ENCODE peak calls at places on chromosomes 5 and 9, in five cellular contexts. One of them, this sample, is unnamed.

GRCh38 chr5:115170128-115170923 is 618 bp upstream of the TRIM36 start:
- DNase-seq in left ventricle myocardium inferior: no peak
- DNase-seq in transverse colon: no peak
- DNase-seq in uterus: no peak
- DNase-seq in hepatocyte: no peak
- DNase-seq in this sample: peak; percentile 63

GRCh38 chr9:86126998-86127972 is 27.9 kb upstream of the GOLM1 start:
- DNase-seq in left ventricle myocardium inferior: peak; percentile 16
- DNase-seq in hepatocyte: peak; percentile 93
- DNase-seq in transverse colon: peak; percentile 80
- DNase-seq in uterus: no peak
- DNase-seq in this sample: peak; percentile 78

GRCh38 chr9:89481161-89481915 is 16.6 kb downstream of the SEMA4D start:
- DNase-seq in uterus: no peak
- DNase-seq in transverse colon: peak; percentile 18
- DNase-seq in hepatocyte: no peak
- DNase-seq in left ventricle myocardium inferior: no peak
- DNase-seq in this sample: no peak

GRCh38 chr5:173016069-173016455 is 32.5 kb downstream of the ATP6V0E1 start:
- DNase-seq in uterus: no peak
- DNase-seq in transverse colon: no peak
- DNase-seq in left ventricle myocardium inferior: no peak
- DNase-seq in hepatocyte: no peak
- DNase-seq in this sample: no peak

GRCh38 chr5:5374034-5374715 is 48.3 kb upstream of the ICE1 start:
- DNase-seq in left ventricle myocardium inferior: no peak
- DNase-seq in uterus: no peak
- DNase-seq in hepatocyte: no peak
- DNase-seq in transverse colon: no peak
- DNase-seq in this sample: no peak

GRCh38 chr9:121989010-121989409 is 104.1 kb downstream of the TTLL11 start:
- DNase-seq in transverse colon: no peak
- DNase-seq in hepatocyte: peak; percentile 64
- DNase-seq in left ventricle myocardium inferior: no peak
- DNase-seq in uterus: no peak
- DNase-seq in this sample: no peak

GRCh38 chr5:139885172-139885856 is 89.7 kb downstream of the PSD2 start:
- DNase-seq in hepatocyte: no peak
- DNase-seq in left ventricle myocardium inferior: no peak
- DNase-seq in transverse colon: no peak
- DNase-seq in uterus: no peak
- DNase-seq in this sample: no peak

GRCh38 chr5:74408150-74409043 is 232.1 kb downstream of the ENC1 start:
- DNase-seq in transverse colon: no peak
- DNase-seq in left ventricle myocardium inferior: no peak
- DNase-seq in hepatocyte: peak; percentile 25
- DNase-seq in uterus: no peak
- DNase-seq in this sample: no peak

GRCh38 chr9:133114451-133114885 is 6.6 kb downstream of the RALGDS start:
- DNase-seq in hepatocyte: no peak
- DNase-seq in left ventricle myocardium inferior: peak; percentile 63
- DNase-seq in uterus: no peak
- DNase-seq in transverse colon: no peak
- DNase-seq in this sample: peak; percentile 39

GRCh38 chr9:93955356-93956182 is 414 bp upstream of the BARX1 start:
- DNase-seq in hepatocyte: no peak
- DNase-seq in left ventricle myocardium inferior: no peak
- DNase-seq in uterus: no peak
- DNase-seq in transverse colon: no peak
- DNase-seq in this sample: no peak

GRCh38 chr5:10932426-10932825 is 171.4 kb upstream of the DAP start:
- DNase-seq in left ventricle myocardium inferior: no peak
- DNase-seq in transverse colon: no peak
- DNase-seq in uterus: no peak
- DNase-seq in hepatocyte: no peak
- DNase-seq in this sample: no peak

GRCh38 chr5:135861646-135862045 is 27.2 kb downstream of the SLC25A48 start:
- DNase-seq in transverse colon: no peak
- DNase-seq in uterus: no peak
- DNase-seq in left ventricle myocardium inferior: no peak
- DNase-seq in hepatocyte: no peak
- DNase-seq in this sample: no peak

GRCh38 chr5:171606414-171607024 is 179.1 kb upstream of the SMIM23 start:
- DNase-seq in left ventricle myocardium inferior: no peak
- DNase-seq in transverse colon: no peak
- DNase-seq in hepatocyte: no peak
- DNase-seq in uterus: no peak
- DNase-seq in this sample: no peak

GRCh38 chr5:180495292-180495691 is 1.1 kb downstream of the CNOT6 start:
- DNase-seq in uterus: no peak
- DNase-seq in transverse colon: no peak
- DNase-seq in hepatocyte: no peak
- DNase-seq in left ventricle myocardium inferior: no peak
- DNase-seq in this sample: no peak

GRCh38 chr9:114026335-114026734 is 51.8 kb downstream of the AMBP start:
- DNase-seq in transverse colon: no peak
- DNase-seq in uterus: no peak
- DNase-seq in hepatocyte: no peak
- DNase-seq in left ventricle myocardium inferior: no peak
- DNase-seq in this sample: no peak

GRCh38 chr9:114025760-114026159 is 52.3 kb downstream of the AMBP start:
- DNase-seq in hepatocyte: no peak
- DNase-seq in transverse colon: no peak
- DNase-seq in uterus: no peak
- DNase-seq in left ventricle myocardium inferior: no peak
- DNase-seq in this sample: no peak

GRCh38 chr9:114027159-114027895 is 50.8 kb downstream of the AMBP start:
- DNase-seq in uterus: no peak
- DNase-seq in hepatocyte: no peak
- DNase-seq in transverse colon: no peak
- DNase-seq in left ventricle myocardium inferior: no peak
- DNase-seq in this sample: no peak

GRCh38 chr9:114025196-114025753 is 52.8 kb downstream of the AMBP start:
- DNase-seq in transverse colon: no peak
- DNase-seq in hepatocyte: no peak
- DNase-seq in uterus: no peak
- DNase-seq in left ventricle myocardium inferior: no peak
- DNase-seq in this sample: no peak

DNA sequence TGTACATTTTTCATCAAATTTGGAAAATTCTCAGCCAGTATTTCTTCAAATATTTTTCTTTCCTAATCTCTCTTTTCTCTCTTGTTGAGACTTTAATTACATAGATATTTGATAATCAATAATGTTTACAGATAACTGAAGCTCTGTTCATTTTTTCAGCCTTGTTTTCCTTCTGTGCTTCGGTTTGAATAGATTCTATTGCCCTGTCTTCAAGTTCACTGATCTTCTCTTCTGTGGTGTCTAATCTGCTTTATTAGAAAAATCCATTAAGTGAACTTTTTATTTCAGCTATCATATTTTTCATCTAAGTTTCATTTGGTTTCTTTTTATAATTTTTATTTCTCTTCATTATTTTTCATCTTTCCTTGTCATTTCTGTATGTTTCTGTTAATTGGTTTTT is 54.1 kb downstream of the AMBP start:
- DNase-seq in hepatocyte: no peak
- DNase-seq in transverse colon: no peak
- DNase-seq in left ventricle myocardium inferior: no peak
- DNase-seq in uterus: no peak
- DNase-seq in this sample: no peak
- H3K9me3 ChIP-seq in hepatocyte: peaks cover 16% of the 10 kb centered on the region
- H3K9me3 ChIP-seq in transverse colon: peaks cover 15% of the 10 kb centered on the region
- H3K9me3 ChIP-seq in left ventricle myocardium inferior: peaks cover 53% of the 10 kb centered on the region
- H3K9me3 ChIP-seq in uterus: no peaks in the 10 kb centered on the region
- H3K9me3 ChIP-seq in this sample: peaks cover 14% of the 10 kb centered on the region

GRCh38 chr9:12815895-12816294 is 41.1 kb downstream of the LURAP1L start:
- DNase-seq in left ventricle myocardium inferior: no peak
- DNase-seq in transverse colon: no peak
- DNase-seq in uterus: no peak
- DNase-seq in hepatocyte: no peak
- DNase-seq in this sample: no peak

GRCh38 chr9:12817702-12818101 is 42.9 kb downstream of the LURAP1L start:
- DNase-seq in left ventricle myocardium inferior: no peak
- DNase-seq in hepatocyte: peak; percentile 54
- DNase-seq in transverse colon: peak; percentile 82
- DNase-seq in uterus: no peak
- DNase-seq in this sample: peak; percentile 56

GRCh38 chr9:12819436-12820185 is 44.8 kb downstream of the LURAP1L start:
- DNase-seq in uterus: no peak
- DNase-seq in hepatocyte: no peak
- DNase-seq in left ventricle myocardium inferior: no peak
- DNase-seq in transverse colon: peak; percentile 19
- DNase-seq in this sample: peak; percentile 47

GRCh38 chr9:12816656-12817101 is 41.9 kb downstream of the LURAP1L start:
- DNase-seq in uterus: no peak
- DNase-seq in left ventricle myocardium inferior: no peak
- DNase-seq in transverse colon: no peak
- DNase-seq in hepatocyte: no peak
- DNase-seq in this sample: no peak

GRCh38 chr9:12818431-12819000 is 43.7 kb downstream of the LURAP1L start:
- DNase-seq in uterus: no peak
- DNase-seq in hepatocyte: peak; percentile 55
- DNase-seq in left ventricle myocardium inferior: no peak
- DNase-seq in transverse colon: peak; percentile 60
- DNase-seq in this sample: peak; percentile 53
- TF ChIP-seq CTCF in uterus: no peak
- TF ChIP-seq CTCF in hepatocyte: peak; percentile 35
- TF ChIP-seq CTCF in left ventricle myocardium inferior: no peak
- TF ChIP-seq CTCF in transverse colon: no peak
- TF ChIP-seq CTCF in this sample: no peak

DNA sequence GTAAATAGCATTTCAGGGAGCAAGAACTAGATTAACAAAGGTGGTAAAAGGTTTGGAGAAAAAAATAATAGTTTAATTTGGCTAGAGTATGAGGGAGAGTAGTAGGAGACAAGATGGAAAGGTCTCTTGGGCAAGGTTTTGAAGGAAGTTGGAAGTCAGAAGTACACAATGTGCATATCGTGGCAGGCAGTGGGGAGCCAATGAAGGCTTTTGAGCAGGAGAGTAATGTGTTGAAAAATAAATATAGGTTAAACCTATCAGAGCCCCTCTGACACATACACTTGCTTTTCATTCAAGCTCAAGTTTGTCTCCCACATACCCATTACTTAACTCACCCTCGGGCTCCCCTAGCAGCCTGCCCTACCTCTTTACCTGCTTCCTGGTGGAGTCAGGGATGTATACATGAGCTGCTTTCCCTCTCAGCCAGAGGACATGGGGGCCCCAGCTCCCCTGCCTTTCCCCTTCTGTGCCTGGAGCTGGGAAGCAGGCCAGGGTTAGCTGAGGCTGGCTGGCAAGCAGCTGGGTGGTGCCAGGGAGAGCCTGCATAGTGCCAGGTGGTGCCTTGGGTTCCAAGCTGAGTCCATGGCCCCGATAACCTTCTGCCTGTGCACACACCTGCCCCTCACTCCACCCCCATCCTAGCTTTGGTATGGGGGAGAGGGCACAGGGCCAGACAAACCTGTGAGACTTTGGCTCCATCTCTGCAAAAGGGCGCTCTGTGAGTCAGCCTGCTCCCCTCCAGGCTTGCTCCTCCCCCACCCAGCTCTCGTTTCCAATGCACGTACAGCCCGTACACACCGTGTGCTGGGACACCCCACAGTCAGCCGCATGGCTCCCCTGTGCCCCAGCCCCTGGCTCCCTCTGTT is at the start of gene CA9:
- DNase-seq in transverse colon: peak; percentile 49
- DNase-seq in uterus: no peak
- DNase-seq in hepatocyte: no peak
- DNase-seq in left ventricle myocardium inferior: peak; percentile 57
- DNase-seq in this sample: peak; percentile 51
- H3K4me3 ChIP-seq in transverse colon: no peak within 1 kb of the TSS
- H3K4me3 ChIP-seq in uterus: no peak within 1 kb of the TSS
- H3K4me3 ChIP-seq in hepatocyte: no peak within 1 kb of the TSS
- H3K4me3 ChIP-seq in left ventricle myocardium inferior: peak within 1 kb of the TSS; percentile 14
- H3K4me3 ChIP-seq in this sample: no peak within 1 kb of the TSS

DNA sequence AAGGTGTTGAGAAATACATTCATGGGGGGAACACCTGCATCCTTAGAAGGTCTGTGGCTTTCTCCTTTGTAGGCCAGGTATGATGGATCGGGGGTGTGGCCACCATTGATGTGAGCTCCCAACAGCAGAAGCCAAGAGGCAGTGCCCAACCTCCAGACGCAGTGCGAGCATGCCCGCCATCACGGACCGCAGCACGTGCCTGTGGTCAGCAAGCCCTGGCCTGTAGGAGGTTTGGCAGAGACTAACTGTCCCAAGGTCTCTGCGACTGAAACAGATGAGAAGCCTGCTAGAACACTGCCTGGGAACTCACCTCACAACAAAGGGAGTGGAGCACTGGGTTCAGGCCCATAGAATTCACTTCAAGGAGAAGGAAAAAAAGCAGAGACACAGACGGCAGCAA is 31.9 kb upstream of the ZNF354A start:
- DNase-seq in hepatocyte: no peak
- DNase-seq in transverse colon: no peak
- DNase-seq in uterus: no peak
- DNase-seq in left ventricle myocardium inferior: no peak
- DNase-seq in this sample: no peak
- H3K9me3 ChIP-seq in hepatocyte: no peaks in the 10 kb centered on the region
- H3K9me3 ChIP-seq in transverse colon: no peaks in the 10 kb centered on the region
- H3K9me3 ChIP-seq in uterus: no peaks in the 10 kb centered on the region
- H3K9me3 ChIP-seq in left ventricle myocardium inferior: peaks cover 14% of the 10 kb centered on the region
- H3K9me3 ChIP-seq in this sample: no peaks in the 10 kb centered on the region

GRCh38 chr9:124293712-124294504 is 36.2 kb downstream of the NEK6 start:
- DNase-seq in hepatocyte: no peak
- DNase-seq in transverse colon: no peak
- DNase-seq in uterus: no peak
- DNase-seq in left ventricle myocardium inferior: no peak
- DNase-seq in this sample: no peak
- TF ChIP-seq CTCF in hepatocyte: no peak
- TF ChIP-seq CTCF in transverse colon: peak; percentile 16
- TF ChIP-seq CTCF in uterus: peak; percentile 50
- TF ChIP-seq CTCF in left ventricle myocardium inferior: no peak
- TF ChIP-seq CTCF in this sample: no peak

This sample was measured in mucosa of descending colon.